ENCODE peak calls at places on chromosomes 16 and 17, in five cellular contexts. U, S, C, E and G are unnamed samples. For H3K4me1 and H3K9me2, the result is how much of the 10 kb centered on the place peaks cover.

GRCh38 chr16:46650224-46650623 is 29.0 kb upstream of the SHCBP1 start:
- DNase-seq in E (no peak), U (no peak), S (no peak), C (no peak), G (no peak)

GRCh38 chr16:86224126-86224525 is 286.2 kb upstream of the FOXF1 start:
- DNase-seq in S (no peak), U (no peak), E (no peak), C (no peak), G (no peak)

GRCh38 chr17:382644-383533 is 30.3 kb upstream of the RPH3AL start:
- DNase-seq in E (no peak), U (peak), S (no peak), C (no peak), G (no peak)

GRCh38 chr17:8741366-8741765 is 3.3 kb downstream of the CCDC42 start:
- DNase-seq in C (no peak), S (no peak), U (no peak), E (no peak), G (no peak)

GRCh38 chr16:55732496-55732895 is 76.7 kb downstream of the SLC6A2 start:
- DNase-seq in C (no peak), U (no peak), S (no peak), E (no peak), G (no peak)

GRCh38 chr17:33753452-33753851 is 460.4 kb upstream of the ASIC2 start:
- DNase-seq in C (no peak), S (no peak), U (no peak), E (no peak), G (no peak)

GRCh38 chr16:29820271-29820701 is at the start of gene MVP:
- DNase-seq in S (peak), E (peak), U (no peak), C (no peak), G (peak)

GRCh38 chr17:76935331-76935730 is 67.1 kb downstream of the MGAT5B start:
- DNase-seq in S (no peak), U (no peak), E (no peak), C (no peak), G (peak)

GRCh38 chr16:29983420-29984136 is 9.9 kb downstream of the TAOK2 start:
- DNase-seq in C (no peak), E (no peak), S (no peak), U (no peak), G (no peak)

GRCh38 chr17:43995150-43995471 is 9.3 kb upstream of the NAGS start:
- DNase-seq in C (no peak), U (no peak), E (no peak), S (no peak), G (no peak)

GRCh38 chr17:72967263-72967962 is 125.1 kb downstream of the SLC39A11 start:
- DNase-seq in C (no peak), E (no peak), U (no peak), S (no peak), G (no peak)

GRCh38 chr17:60563743-60564142 is 36.2 kb upstream of the PPM1D start:
- DNase-seq in E (no peak), S (no peak), C (no peak), U (no peak), G (peak)

GRCh38 chr17:65449495-65449894 is 112.0 kb downstream of the AXIN2 start:
- DNase-seq in S (no peak), U (no peak), C (no peak), E (no peak), G (no peak)

GRCh38 chr17:2058521-2059124 is 3.7 kb downstream of the HIC1 start:
- DNase-seq in U (peak), C (no peak), S (no peak), E (peak), G (no peak)

GRCh38 chr17:82225368-82226029 is 3.3 kb upstream of the SLC16A3 start:
- DNase-seq in C (no peak), S (peak), E (no peak), U (no peak), G (no peak)

GRCh38 chr16:15553313-15554088 is 89.5 kb downstream of the MARF1 start:
- DNase-seq in E (no peak), U (no peak), C (no peak), S (no peak), G (no peak)

GRCh38 chr16:19884611-19885455 is at the start of gene GPRC5B:
- DNase-seq in U (peak), C (no peak), S (peak), E (peak), G (peak)

GRCh38 chr16:89668790-89669158 is 11.1 kb downstream of the SPATA33 start:
- DNase-seq in U (no peak), C (no peak), E (no peak), S (no peak), G (no peak)

GRCh38 chr17:59890720-59891119 is 2.0 kb downstream of the TUBD1 start:
- DNase-seq in U (no peak), S (no peak), E (no peak), C (no peak), G (peak)

GRCh38 chr17:42554250-42555121 is 1.8 kb downstream of the HSD17B1 start:
- DNase-seq in U (peak), S (peak), E (peak), C (no peak), G (peak)

GRCh38 chr16:67430504-67431076 is 331 bp upstream of the HSD11B2 start:
- DNase-seq in U (peak), C (no peak), E (peak), S (peak), G (peak)
- TF ChIP-seq EZH2 in U (no peak), C (no peak), E (no peak), S (no peak), G (no peak)

DNA sequence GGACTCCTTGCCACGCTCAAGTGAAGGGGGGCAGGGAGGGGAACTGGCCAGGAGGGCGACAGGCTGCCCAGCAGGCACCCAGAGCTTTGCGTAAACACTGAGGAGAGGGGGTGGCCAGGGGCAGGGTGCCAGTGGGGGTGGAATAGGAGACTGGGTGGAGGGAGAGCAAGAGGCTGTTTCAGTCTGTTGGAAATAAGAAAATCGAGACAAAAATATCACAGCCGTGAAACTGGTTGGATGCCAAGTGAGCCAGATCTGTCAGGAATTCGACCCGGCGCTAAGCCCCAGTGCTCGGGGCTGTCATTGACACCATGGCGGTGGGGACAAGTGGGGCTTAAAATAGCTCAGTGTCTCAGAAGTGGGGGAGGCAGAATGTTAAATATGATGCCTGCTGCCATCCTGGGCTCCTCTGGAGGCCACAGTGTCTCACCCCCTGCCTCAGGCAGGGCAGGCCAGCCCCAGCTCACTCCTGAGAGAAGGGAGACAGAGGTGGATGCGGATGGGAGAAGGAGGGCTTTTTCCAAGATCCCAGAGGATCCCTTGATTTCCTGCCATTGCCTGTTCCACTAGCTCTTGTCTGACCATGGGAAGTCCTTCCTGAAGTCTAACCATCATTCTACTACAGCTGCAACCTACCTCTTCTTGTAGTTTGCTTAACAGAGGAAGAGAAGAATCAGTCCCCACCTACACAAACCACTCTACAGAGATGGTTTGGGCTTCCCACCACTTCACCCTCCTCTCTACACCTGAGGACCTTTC is 9.5 kb downstream of the PNMT start:
- DNase-seq in U (no peak), S (peak), E (no peak), C (no peak), G (no peak)
- H3K4me1 ChIP-seq in U (under half), S (under half), E (under half), C (under half), G (under half)

GRCh38 chr17:15261063-15261817 is 3.9 kb downstream of the PMP22 start:
- DNase-seq in U (peak), E (no peak), S (no peak), C (no peak), G (peak)

GRCh38 chr17:15258113-15258512 is 7.0 kb downstream of the PMP22 start:
- DNase-seq in U (no peak), E (no peak), C (no peak), S (no peak), G (no peak)

GRCh38 chr17:15261818-15262290 is 3.3 kb downstream of the PMP22 start:
- DNase-seq in U (peak), S (no peak), E (no peak), C (no peak), G (peak)

GRCh38 chr17:15262291-15263205 is 2.6 kb downstream of the PMP22 start:
- DNase-seq in U (peak), C (peak), E (no peak), S (peak), G (peak)

GRCh38 chr17:15260376-15261062 is 4.6 kb downstream of the PMP22 start:
- DNase-seq in U (peak), E (no peak), S (peak), C (no peak), G (peak)
- H3K9me2 ChIP-seq in U (under half), E (under half), S (under half), C (under half), G (under half)

GRCh38 chr17:35496470-35497290 is 40.8 kb downstream of the SLFN12L start:
- DNase-seq in E (no peak), C (no peak), U (peak), S (no peak), G (no peak)
- TF ChIP-seq EZH2 in E (no peak), C (no peak), U (peak), S (no peak), G (no peak)

GRCh38 chr16:56910114-56910511 is 21.8 kb upstream of the HERPUD1 start:
- DNase-seq in C (no peak), U (no peak), S (no peak), E (no peak), G (no peak)

GRCh38 chr16:56912746-56913703 is 18.9 kb upstream of the HERPUD1 start:
- DNase-seq in C (no peak), S (no peak), U (no peak), E (no peak), G (no peak)

GRCh38 chr16:56909484-56910113 is 22.3 kb upstream of the HERPUD1 start:
- DNase-seq in C (no peak), U (no peak), E (no peak), S (no peak), G (no peak)

GRCh38 chr16:56911771-56912541 is 20.0 kb upstream of the HERPUD1 start:
- DNase-seq in U (no peak), E (peak), C (no peak), S (no peak), G (no peak)

DNA sequence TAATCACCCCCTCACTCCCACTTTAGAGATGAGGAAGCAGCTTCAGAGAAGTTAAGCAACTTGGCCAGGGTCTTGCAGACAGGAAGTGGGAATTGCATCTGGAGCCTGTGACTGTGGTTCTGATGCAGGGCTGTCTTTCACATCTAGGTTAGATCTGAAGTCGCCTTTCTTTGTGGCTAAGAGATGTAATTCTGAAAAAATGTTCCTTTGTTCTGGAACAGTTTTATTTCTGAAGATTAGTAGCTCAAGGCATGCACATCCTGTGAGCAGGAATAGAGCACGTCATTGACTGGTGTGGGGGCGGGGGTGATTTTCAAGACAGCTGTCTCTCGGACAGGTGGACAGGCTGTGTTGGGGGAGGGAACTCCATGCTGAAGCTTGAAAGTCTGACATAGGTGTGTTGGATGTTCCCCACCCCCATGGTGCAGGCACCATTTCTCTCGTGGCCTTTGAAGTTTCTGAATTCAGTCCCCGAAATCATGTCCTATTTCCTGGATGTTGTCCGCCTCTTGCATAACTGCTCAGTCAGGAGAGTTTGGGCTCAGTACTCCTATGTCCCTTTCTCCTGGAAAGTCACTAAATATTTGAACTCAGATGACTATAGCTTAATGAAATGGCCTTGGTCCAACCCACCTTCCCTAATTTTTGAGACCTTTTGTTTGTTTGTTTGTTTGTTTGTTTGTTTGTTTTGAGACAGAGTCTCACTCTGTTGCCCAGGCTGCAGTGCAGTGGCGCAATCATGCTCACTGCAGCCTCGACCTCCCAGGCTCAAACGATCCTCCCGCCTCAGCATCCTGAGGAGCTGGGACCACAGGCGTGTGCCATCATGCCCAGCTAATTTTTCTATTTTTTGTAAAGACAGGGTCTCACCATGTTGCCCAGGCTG is 21.0 kb upstream of the HERPUD1 start:
- DNase-seq in U (no peak), E (peak), S (no peak), C (no peak), G (peak)
- H3K4me1 ChIP-seq in U (under half), E (half or more), S (under half), C (under half), G (under half)

DNA sequence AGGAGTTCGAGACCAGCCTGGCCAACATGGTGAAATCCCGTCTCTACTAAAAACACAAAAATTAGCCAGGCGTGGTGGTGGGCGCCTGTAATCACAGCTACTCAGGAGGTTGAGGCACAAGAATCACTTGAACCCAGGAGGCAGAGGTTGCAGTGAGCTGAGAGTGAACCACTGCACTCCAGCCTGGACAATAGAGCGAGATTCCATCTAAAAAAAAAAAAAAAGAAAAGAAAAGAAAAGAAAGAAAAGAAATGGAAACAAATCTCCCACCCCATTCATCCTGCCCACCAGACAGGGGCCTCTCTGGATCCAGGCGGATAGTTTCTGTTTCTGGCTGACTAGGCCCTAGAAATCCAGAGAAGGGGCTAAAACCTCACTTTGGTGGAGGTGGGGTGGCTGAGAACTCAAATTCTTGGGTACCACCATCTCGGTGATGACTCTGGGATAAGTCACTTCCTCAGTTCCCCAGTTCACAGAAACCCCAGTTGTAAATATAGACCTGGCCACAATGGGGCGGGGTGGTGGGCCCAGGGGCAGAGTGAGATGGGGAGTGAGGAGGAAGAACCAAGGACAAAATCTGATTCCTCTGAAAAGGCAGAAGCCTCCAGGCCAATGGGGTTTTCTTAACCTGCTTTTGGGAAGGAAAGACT is 22.2 kb downstream of the SOCS1 start:
- DNase-seq in C (no peak), S (no peak), E (no peak), U (peak), G (no peak)
- H3K9me2 ChIP-seq in C (under half), S (under half), E (under half), U (under half), G (under half)

GRCh38 chr16:62298567-62298966 is 262.3 kb upstream of the CDH8 start:
- DNase-seq in S (no peak), U (no peak), C (no peak), E (no peak), G (no peak)
- TF ChIP-seq EZH2 in S (no peak), U (no peak), C (no peak), E (no peak), G (no peak)

DNA sequence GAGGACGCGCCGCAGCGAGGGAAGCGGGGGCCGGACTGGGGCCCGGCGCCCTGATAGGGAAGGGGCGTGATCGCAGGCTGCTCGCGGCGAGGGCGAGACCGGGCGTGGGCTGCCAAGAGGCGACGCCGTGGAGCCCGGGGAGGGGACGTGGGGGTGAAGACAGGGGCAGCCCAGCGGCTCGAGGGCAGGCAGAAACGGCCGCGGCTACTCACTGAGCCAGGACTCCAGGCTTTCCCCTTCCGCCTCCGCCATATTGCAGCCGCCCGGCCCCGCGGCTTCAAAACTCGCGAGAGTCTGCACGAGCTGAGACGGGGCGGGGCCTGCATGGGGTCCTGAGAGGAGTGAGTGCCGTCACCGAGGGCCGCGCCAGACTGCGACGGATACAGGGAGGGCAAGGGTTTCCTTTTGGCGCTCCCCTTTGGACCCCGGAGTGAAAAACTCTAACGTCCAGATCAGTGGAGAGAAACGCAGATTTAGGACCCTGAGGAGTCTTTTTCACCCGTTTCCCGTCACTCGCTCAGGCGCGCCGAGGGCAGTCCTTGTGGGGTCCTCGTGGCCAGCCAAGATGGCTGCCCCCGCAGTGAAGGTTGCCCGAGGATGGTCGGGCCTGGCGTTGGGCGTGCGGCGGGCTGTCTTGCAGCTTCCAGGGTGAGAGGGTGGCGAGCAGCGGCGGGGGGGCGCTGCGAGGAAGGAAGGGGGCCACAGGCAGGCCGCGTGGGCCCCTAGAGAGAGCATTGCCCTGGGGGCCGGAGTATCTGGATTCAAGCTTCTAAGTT is at the start of the genes GGA3 and MRPS7:
- DNase-seq in S (peak), C (peak), U (peak), E (peak), G (peak)
- H3K4me1 ChIP-seq in S (under half), C (under half), U (under half), E (under half), G (under half)